ENCODE peak calls at places on chromosomes 3 and 15, in four cellular contexts. X is ovary, T is pancreas, P is left ventricle myocardium inferior. O is an unnamed sample.

GRCh38 chr3:122146466-122146865 is 37.0 kb upstream of the CASR start:
- DNase-seq in T (no peak), P (no peak), X (no peak), O (no peak)

GRCh38 chr15:83379574-83379973 is 67.6 kb upstream of the SH3GL3 start:
- DNase-seq in P (no peak), T (no peak), X (no peak), O (peak; percentile 60)

GRCh38 chr15:99749386-99749785 is 16.1 kb upstream of the LYSMD4 start:
- DNase-seq in T (no peak), P (no peak), X (no peak), O (no peak)

GRCh38 chr3:13073042-13073906 is at the start of gene IQSEC1:
- DNase-seq in T (no peak), X (peak; percentile 66), P (peak; percentile 62), O (peak; percentile 99)

GRCh38 chr3:25176999-25177398 is 251.1 kb upstream of the RARB start:
- DNase-seq in P (no peak), X (no peak), T (no peak), O (no peak)

GRCh38 chr3:31699309-31699953 is 166.7 kb downstream of the STT3B start:
- DNase-seq in T (no peak), P (no peak), X (no peak), O (no peak)

GRCh38 chr3:113231391-113231790 is 20.0 kb downstream of the BOC start:
- DNase-seq in X (no peak), T (no peak), P (no peak), O (no peak)

GRCh38 chr3:17832021-17832420 is 89.6 kb upstream of the TBC1D5 start:
- DNase-seq in P (no peak), T (no peak), X (no peak), O (no peak)

GRCh38 chr15:43776718-43777292 is at the start of gene ELL3:
- DNase-seq in X (peak; percentile 78), T (peak; percentile 80), P (peak; percentile 83), O (peak; percentile 88)

GRCh38 chr15:49624046-49624445 is 3.2 kb downstream of the DTWD1 start:
- DNase-seq in P (no peak), T (no peak), X (no peak), O (no peak)

GRCh38 chr3:120200836-120201235 is 84.2 kb downstream of the GPR156 start:
- DNase-seq in T (no peak), X (no peak), P (no peak), O (no peak)

GRCh38 chr3:56919137-56919796 is 117.5 kb upstream of the ARHGEF3 start:
- DNase-seq in P (no peak), T (no peak), X (no peak), O (no peak)

GRCh38 chr3:106006001-106006400 is 137.2 kb upstream of the CBLB start:
- DNase-seq in X (no peak), P (no peak), T (peak; percentile 3), O (no peak)

GRCh38 chr3:1380926-1381646 is 288.3 kb downstream of the CNTN6 start:
- DNase-seq in T (no peak), X (no peak), P (no peak), O (no peak)

GRCh38 chr3:36302626-36303025 is 77.7 kb upstream of the STAC start:
- DNase-seq in P (no peak), X (no peak), T (no peak), O (no peak)

GRCh38 chr3:62562017-62562416 is 188.7 kb upstream of the FEZF2 start:
- DNase-seq in P (no peak), T (no peak), X (no peak), O (no peak)

GRCh38 chr3:119293105-119293683 is 989 bp upstream of the ARHGAP31 start:
- DNase-seq in P (no peak), T (no peak), X (no peak), O (no peak)

GRCh38 chr15:94701281-94701985 is 470.1 kb downstream of the MCTP2 start:
- DNase-seq in T (no peak), X (no peak), P (no peak), O (no peak)

GRCh38 chr3:98013428-98014349 is 21.4 kb downstream of the GABRR3 start:
- DNase-seq in X (no peak), P (no peak), T (no peak), O (no peak)

GRCh38 chr3:58206406-58207011 is 4.3 kb downstream of the DNASE1L3 start:
- DNase-seq in X (no peak), P (no peak), T (no peak), O (no peak)

GRCh38 chr3:146067048-146067447 is 93.9 kb downstream of the PLOD2 start:
- DNase-seq in X (no peak), T (no peak), P (no peak), O (no peak)

GRCh38 chr15:95872366-95872771 is 458.1 kb upstream of the NR2F2 start:
- DNase-seq in P (no peak), T (no peak), X (no peak), O (no peak)

GRCh38 chr15:70569718-70570231 is 193.6 kb downstream of the UACA start:
- DNase-seq in T (no peak), X (no peak), P (no peak), O (no peak)

GRCh38 chr3:139306078-139306477 is 37.7 kb upstream of the MRPS22 start:
- DNase-seq in P (no peak), T (no peak), X (no peak), O (no peak)

GRCh38 chr15:77032052-77032646 is 37.2 kb downstream of the PSTPIP1 start:
- DNase-seq in P (no peak), T (peak; percentile 2), X (no peak), O (peak; percentile 46)

GRCh38 chr3:8239718-8240698 is 261.6 kb upstream of the LMCD1 start:
- DNase-seq in T (peak; percentile 8), X (no peak), P (no peak), O (peak; percentile 27)

GRCh38 chr3:94961423-94962100 is 898.7 kb downstream of the NSUN3 start:
- DNase-seq in T (no peak), X (no peak), P (no peak), O (no peak)

GRCh38 chr3:42183991-42184621 is 81.9 kb downstream of the CCK start:
- DNase-seq in T (no peak), P (no peak), X (no peak), O (no peak)

GRCh38 chr3:9808345-9809037 is 1.6 kb upstream of the TTLL3 start:
- DNase-seq in T (no peak), P (no peak), X (no peak), O (peak; percentile 80)
- H3K36me3 ChIP-seq in T (peaks cover 23% of the 10 kb centered on the region), P (peaks cover 45% of the 10 kb centered on the region), X (no peaks in the 10 kb centered on the region), O (peaks cover 13% of the 10 kb centered on the region)

GRCh38 chr3:10121064-10121463 is 5.6 kb downstream of the BRK1 start:
- DNase-seq in P (no peak), T (no peak), X (no peak), O (no peak)
- H3K36me3 ChIP-seq in P (peaks cover 43% of the 10 kb centered on the region), T (peaks cover 8% of the 10 kb centered on the region), X (no peaks in the 10 kb centered on the region), O (peaks cover 4% of the 10 kb centered on the region)

GRCh38 chr15:22908830-22909229 is 70.4 kb downstream of the NIPA2 start:
- DNase-seq in P (no peak), X (no peak), T (no peak), O (no peak)
- H3K36me3 ChIP-seq in P (peaks cover 77% of the 10 kb centered on the region), X (no peaks in the 10 kb centered on the region), T (peaks cover 63% of the 10 kb centered on the region), O (peaks cover 11% of the 10 kb centered on the region)

DNA sequence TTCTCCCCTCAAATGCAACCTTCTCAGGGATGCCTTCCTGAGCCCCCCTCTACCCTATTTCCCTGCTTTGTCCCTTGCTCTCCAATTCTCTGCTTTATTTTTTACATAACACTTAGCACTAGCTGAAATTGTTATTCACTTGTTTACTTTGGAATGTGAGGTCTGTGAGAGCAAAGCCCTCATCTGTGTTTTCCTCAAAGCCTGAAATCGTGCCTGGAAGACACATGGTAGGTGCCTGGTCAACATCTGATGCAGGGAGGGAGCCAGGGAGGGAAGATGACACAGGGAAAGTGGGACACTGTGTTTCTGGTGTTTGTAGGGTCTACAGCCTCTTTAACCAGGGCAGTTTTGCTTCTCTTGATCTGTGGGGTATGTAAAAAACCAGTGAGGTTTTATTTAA is 23.6 kb downstream of the EIF2AK4 start:
- DNase-seq in T (no peak), P (no peak), X (no peak), O (no peak)
- H3K36me3 ChIP-seq in T (peaks cover 44% of the 10 kb centered on the region), P (peaks cover 82% of the 10 kb centered on the region), X (no peaks in the 10 kb centered on the region), O (peaks cover 28% of the 10 kb centered on the region)